ENCODE peak calls at places on chromosomes 2 and 18, in nine cellular contexts. L is mesenchymal stem cell, Z is A673, I is OCI-LY7, V is HL-60, Y is heart right ventricle, A is neural progenitor cell, W is aorta, T is A549. O is an unnamed sample.

GRCh38 chr18:77608807-77609206 is 359.2 kb downstream of the GALR1 start:
- DNase-seq in A (peak), W (no peak), Z (no peak), Y (no peak), L (no peak), I (no peak), T (no peak), V (no peak), O (no peak)

GRCh38 chr2:196500686-196501431 is 138.7 kb upstream of the CCDC150 start:
- DNase-seq in L (peak), Y (no peak), V (no peak), T (peak), W (no peak), I (no peak), Z (peak), A (no peak), O (no peak)

GRCh38 chr2:203819434-203820133 is 48.0 kb upstream of the CTLA4 start:
- DNase-seq in I (no peak), L (no peak), W (no peak), Z (no peak), T (no peak), V (no peak), Y (peak), A (no peak), O (no peak)

GRCh38 chr2:235541016-235541415 is 47.2 kb downstream of the AGAP1 start:
- DNase-seq in V (no peak), Z (no peak), T (no peak), A (no peak), L (no peak), W (no peak), Y (no peak), I (no peak), O (no peak)

GRCh38 chr18:67496469-67496868 is 20.1 kb downstream of the DSEL start:
- DNase-seq in V (no peak), A (no peak), I (no peak), W (no peak), L (no peak), Z (peak), Y (no peak), T (no peak), O (no peak)

GRCh38 chr2:30652271-30652910 is 154.9 kb downstream of the CAPN13 start:
- DNase-seq in I (no peak), V (no peak), W (no peak), T (no peak), A (no peak), Y (no peak), L (peak), Z (no peak), O (no peak)

GRCh38 chr2:168663993-168664392 is 138.4 kb upstream of the NOSTRIN start:
- DNase-seq in Z (no peak), T (no peak), W (no peak), Y (no peak), I (no peak), L (peak), V (no peak), A (peak), O (no peak)

GRCh38 chr2:197073701-197074433 is 147.4 kb upstream of the PGAP1 start:
- DNase-seq in A (peak), W (peak), T (no peak), Y (peak), I (peak), V (no peak), L (no peak), Z (no peak), O (no peak)

GRCh38 chr18:37385846-37386435 is 179.7 kb downstream of the CELF4 start:
- DNase-seq in L (peak), A (peak), W (no peak), V (no peak), Z (peak), I (peak), T (no peak), Y (no peak), O (peak)

GRCh38 chr2:14514001-14514400 is 118.5 kb upstream of the LRATD1 start:
- DNase-seq in V (no peak), Z (no peak), T (no peak), L (no peak), I (no peak), Y (no peak), W (no peak), A (peak), O (no peak)

GRCh38 chr2:231305221-231305620 is 90.3 kb upstream of the B3GNT7 start:
- DNase-seq in A (no peak), Z (no peak), V (no peak), I (no peak), W (no peak), T (no peak), L (no peak), Y (no peak), O (no peak)

DNA sequence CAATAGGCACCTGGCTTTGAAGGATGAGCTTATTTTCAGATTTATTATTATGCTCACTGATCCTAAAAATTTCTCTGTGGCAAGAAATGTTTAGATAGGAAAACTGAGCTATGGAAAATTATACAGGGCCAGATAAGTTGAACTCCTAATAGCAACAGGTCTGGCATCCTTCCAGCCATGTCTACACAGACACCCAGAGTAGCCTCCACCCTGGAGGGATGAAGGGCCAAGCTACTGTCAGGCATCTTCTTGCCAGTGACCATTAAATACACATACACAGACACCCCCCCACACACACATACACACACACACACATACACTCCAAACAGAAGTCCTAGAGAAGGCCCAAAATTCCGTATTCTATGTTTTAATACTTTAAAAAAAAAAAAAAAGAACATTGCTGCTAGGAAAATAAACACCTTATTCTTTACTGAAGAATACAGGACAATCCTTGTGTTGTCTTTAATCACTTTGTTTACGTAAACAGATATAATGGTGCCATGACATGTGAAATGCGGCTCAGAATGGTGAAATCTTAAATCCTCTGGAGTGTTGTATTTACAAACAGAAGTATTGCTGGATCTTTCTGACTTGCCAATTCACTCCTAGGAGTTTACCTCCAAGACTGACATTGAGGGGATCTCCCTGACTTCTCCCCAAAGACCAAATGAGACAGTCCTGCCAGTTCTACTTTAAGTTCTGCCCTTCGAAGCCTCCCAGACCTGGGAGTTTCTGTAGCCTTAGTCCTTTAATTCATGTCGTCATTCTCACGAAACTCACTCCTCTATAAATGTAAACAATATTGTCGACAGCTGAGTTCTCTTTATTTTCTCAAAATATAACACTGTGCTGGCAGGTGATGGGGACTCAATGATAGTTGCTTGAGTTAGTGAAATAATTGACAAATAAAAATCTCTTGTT is 163.1 kb downstream of the ANTXR1 start:
- DNase-seq in I (no peak), W (no peak), A (no peak), Y (no peak), Z (no peak), V (no peak), T (no peak), L (peak), O (peak)
- H3K27ac ChIP-seq in I (no peak), W (peak), A (no peak), Y (no peak), Z (no peak), V (no peak), T (no peak), L (no peak), O (no peak)

GRCh38 chr2:177264209-177264538 is 353 bp downstream of the NFE2L2 start:
- DNase-seq in A (peak), T (no peak), Z (peak), W (no peak), L (no peak), V (no peak), I (no peak), Y (no peak), O (no peak)
- H3K27ac ChIP-seq in A (peak), T (peak), Z (peak), W (peak), L (peak), V (peak), I (peak), Y (peak), O (peak)

DNA sequence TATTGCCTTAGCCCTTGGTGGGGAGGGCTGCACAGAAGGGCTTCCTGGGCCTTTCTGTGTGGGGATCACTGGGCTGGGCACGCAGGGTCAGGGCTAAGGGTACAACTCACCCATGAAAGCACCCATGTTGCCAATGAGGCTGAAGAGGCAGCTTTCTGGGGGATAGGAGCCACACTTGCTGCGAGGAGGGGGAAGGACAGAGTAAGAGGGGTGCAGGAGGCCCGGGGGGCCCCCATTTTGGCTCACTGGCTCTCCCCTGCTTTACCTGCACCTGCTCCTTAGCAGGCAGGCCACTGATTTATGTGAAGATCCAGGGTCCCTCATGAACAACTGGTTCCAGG is 2.3 kb downstream of the TMEM150A start:
- DNase-seq in T (no peak), W (no peak), V (no peak), L (no peak), I (no peak), Z (no peak), Y (no peak), A (no peak), O (no peak)
- H3K27ac ChIP-seq in T (no peak), W (no peak), V (peak), L (no peak), I (no peak), Z (no peak), Y (no peak), A (no peak), O (no peak)

DNA sequence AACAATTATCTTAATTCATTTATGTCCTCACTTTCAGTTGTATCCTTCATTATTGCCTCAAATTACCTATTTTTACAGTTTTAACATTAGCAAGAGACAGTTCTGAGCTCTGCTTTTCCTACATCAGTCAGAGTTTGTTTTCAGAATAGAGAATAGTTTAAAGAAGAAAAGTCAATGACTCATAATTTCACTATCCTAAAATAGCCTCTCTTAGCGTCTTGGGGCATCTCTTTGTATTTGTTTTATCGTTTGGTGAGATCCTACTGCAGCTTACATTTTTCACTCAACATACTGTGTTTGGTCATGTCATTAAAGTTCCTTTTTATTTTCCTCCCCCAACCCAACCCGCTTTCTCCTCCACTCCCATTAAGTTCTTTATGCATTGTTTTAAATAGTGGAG is 3.8 kb downstream of the SEC11C start:
- DNase-seq in I (no peak), A (no peak), V (no peak), T (no peak), W (no peak), Y (no peak), L (peak), Z (no peak), O (no peak)
- H3K27ac ChIP-seq in I (no peak), A (no peak), V (no peak), T (no peak), W (no peak), Y (no peak), L (no peak), Z (peak), O (no peak)

DNA sequence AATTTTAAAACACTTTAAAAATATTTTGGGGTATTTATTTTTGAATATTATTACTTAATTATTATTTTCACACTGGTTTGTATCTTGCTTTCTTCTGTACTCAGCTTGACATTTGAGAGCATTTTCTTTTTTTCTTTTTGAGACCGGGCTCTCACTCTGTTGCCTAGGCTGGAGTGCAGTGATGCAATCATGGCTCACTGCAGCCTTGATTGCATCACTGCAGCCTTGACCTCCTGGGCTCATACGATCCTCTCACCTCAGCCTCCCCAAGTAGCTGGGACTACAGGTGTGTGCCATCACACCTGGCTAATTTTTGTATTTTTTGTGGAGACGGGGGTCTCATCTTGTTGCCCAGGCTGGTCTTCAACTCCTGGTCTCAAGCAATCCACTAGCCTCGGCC is 79.9 kb upstream of the DLX2 start:
- DNase-seq in I (no peak), V (no peak), Z (no peak), T (no peak), A (no peak), W (no peak), L (no peak), Y (no peak), O (no peak)
- H3K27ac ChIP-seq in I (no peak), V (no peak), Z (no peak), T (no peak), A (no peak), W (no peak), L (no peak), Y (no peak), O (no peak)

DNA sequence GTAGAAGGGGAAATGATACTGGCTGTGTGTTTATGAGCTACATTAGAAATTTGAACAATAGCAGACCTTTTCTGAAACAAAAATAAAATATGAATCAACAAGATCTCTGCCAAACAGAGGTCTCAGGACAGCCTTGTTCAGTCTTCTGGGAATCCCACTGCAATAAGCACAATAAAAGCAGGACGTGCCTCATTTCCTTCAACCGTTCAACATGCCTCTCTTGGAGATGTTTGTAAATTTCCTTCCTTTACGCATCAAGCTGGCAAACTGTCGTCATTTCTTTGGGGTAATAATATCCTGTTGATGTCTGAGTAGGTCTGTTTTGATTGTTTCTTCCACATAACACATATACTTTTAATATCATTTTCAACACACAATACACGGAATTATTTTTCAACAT is 77.2 kb downstream of the TCF4 start:
- DNase-seq in V (no peak), L (peak), I (no peak), T (no peak), A (no peak), W (no peak), Z (peak), Y (no peak), O (peak)
- H3K27ac ChIP-seq in V (no peak), L (peak), I (peak), T (no peak), A (no peak), W (no peak), Z (peak), Y (peak), O (peak)